ENCODE peak calls at places on chromosome 10, in nine cellular contexts. Q is AG04449, E is astrocyte of the spinal cord, M is fibroblast of mammary gland, K is Peyer's patch, V is BJ, O is heart left ventricle, W is endodermal cell, F is fibroblast of pulmonary artery. L is an unnamed sample.

GRCh38 chr10:101250136-101250535 is 20.9 kb upstream of the LBX1 start:
- DNase-seq in Q (no peak), E (no peak), M (no peak), K (no peak), V (no peak), O (no peak), W (no peak), F (no peak), L (no peak)

GRCh38 chr10:122249991-122250750 is 20.9 kb upstream of the BTBD16 start:
- DNase-seq in Q (no peak), E (no peak), M (no peak), K (no peak), V (no peak), O (peak), W (no peak), F (no peak), L (no peak)

GRCh38 chr10:21183025-21183424 is 285.9 kb upstream of the NEBL start:
- DNase-seq in Q (no peak), E (no peak), M (peak), K (no peak), V (no peak), O (no peak), W (no peak), F (no peak), L (no peak)

GRCh38 chr10:47332946-47333345 is 10.7 kb downstream of the GDF2 start:
- DNase-seq in Q (peak), E (no peak), M (no peak), K (no peak), V (no peak), O (no peak), W (no peak), F (no peak), L (no peak)

GRCh38 chr10:95408148-95408930 is 117.5 kb upstream of the PDLIM1 start:
- DNase-seq in Q (no peak), E (no peak), M (peak), K (no peak), V (no peak), O (no peak), W (no peak), F (no peak), L (no peak)

GRCh38 chr10:78507761-78508160 is 474.1 kb downstream of the RPS24 start:
- DNase-seq in Q (no peak), E (no peak), M (no peak), K (no peak), V (no peak), O (no peak), W (no peak), F (no peak), L (no peak)

GRCh38 chr10:2048337-2048973 is 311.1 kb upstream of the ADARB2 start:
- DNase-seq in Q (no peak), E (no peak), M (no peak), K (no peak), V (no peak), O (no peak), W (no peak), F (no peak), L (no peak)

GRCh38 chr10:6592080-6592479 is 12.0 kb upstream of the PRKCQ start:
- DNase-seq in Q (no peak), E (no peak), M (no peak), K (no peak), V (no peak), O (no peak), W (no peak), F (no peak), L (no peak)

GRCh38 chr10:132619927-132620326 is 82.3 kb downstream of the INPP5A start:
- DNase-seq in Q (no peak), E (no peak), M (no peak), K (no peak), V (no peak), O (peak), W (no peak), F (no peak), L (no peak)

GRCh38 chr10:29473411-29474100 is 161.2 kb downstream of the SVIL start:
- DNase-seq in Q (no peak), E (peak), M (no peak), K (no peak), V (no peak), O (peak), W (no peak), F (no peak), L (no peak)

GRCh38 chr10:128047337-128047736 is 78.9 kb downstream of the MKI67 start:
- DNase-seq in Q (no peak), E (no peak), M (no peak), K (peak), V (no peak), O (peak), W (peak), F (peak), L (peak)

GRCh38 chr10:3054816-3055202 is 12.5 kb upstream of the PFKP start:
- DNase-seq in Q (no peak), E (no peak), M (no peak), K (no peak), V (no peak), O (no peak), W (no peak), F (peak), L (no peak)

GRCh38 chr10:84375011-84375410 is 46.6 kb downstream of the CCSER2 start:
- DNase-seq in Q (peak), E (peak), M (peak), K (no peak), V (peak), O (no peak), W (peak), F (peak), L (peak)

GRCh38 chr10:98517672-98518071 is 70.9 kb upstream of the HPS1 start:
- DNase-seq in Q (no peak), E (no peak), M (no peak), K (no peak), V (no peak), O (no peak), W (no peak), F (no peak), L (no peak)

GRCh38 chr10:13036841-13037240 is 35.3 kb upstream of the CCDC3 start:
- DNase-seq in Q (no peak), E (no peak), M (no peak), K (no peak), V (no peak), O (no peak), W (no peak), F (no peak), L (no peak)

DNA sequence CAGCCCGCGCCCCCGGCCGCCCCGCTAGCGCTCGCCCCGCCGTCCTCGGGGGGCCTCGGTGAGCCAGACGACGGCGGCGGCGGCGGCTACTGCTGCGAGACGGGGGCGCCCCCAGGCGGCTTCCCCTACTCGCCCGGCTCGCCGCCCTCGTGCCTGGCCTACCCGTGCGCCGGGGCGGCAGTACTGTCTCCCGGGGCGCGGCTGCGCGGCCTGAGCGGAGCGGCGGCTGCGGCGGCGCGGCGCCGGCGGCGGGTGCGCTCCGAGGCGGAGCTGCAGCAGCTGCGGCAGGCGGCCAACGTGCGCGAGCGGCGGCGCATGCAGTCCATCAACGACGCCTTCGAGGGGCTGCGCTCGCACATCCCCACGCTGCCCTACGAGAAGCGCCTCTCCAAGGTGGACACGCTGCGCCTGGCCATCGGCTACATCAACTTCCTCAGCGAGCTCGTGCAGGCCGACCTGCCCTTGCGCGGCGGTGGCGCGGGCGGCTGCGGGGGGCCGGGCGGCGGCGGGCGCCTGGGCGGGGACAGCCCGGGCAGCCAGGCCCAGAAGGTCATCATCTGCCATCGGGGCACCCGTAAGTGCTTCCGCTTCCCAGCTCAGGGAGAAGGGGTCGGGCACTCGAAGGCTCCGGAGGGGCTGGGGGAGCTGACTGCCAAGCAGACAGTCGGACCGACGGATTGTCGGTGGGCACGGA is 776 bp downstream of the PTF1A start:
- DNase-seq in Q (no peak), E (no peak), M (no peak), K (no peak), V (no peak), O (no peak), W (peak), F (no peak), L (no peak)
- H3K4me3 ChIP-seq in Q (no peak), E (no peak), M (no peak), K (no peak), V (no peak), O (peak), W (no peak), F (no peak), L (no peak)

GRCh38 chr10:110883924-110884323 is 12.2 kb downstream of the PDCD4 start:
- DNase-seq in Q (no peak), E (peak), M (no peak), K (no peak), V (no peak), O (no peak), W (no peak), F (no peak), L (no peak)
- H3K4me3 ChIP-seq in Q (no peak), E (peak), M (no peak), K (no peak), V (no peak), O (no peak), W (no peak), F (no peak), L (no peak)

GRCh38 chr10:49532461-49532860 is 6.5 kb downstream of the ERCC6 start:
- DNase-seq in Q (no peak), E (no peak), M (no peak), K (no peak), V (no peak), O (no peak), W (no peak), F (no peak), L (no peak)

GRCh38 chr10:49539320-49539885 is 482 bp upstream of the ERCC6 start:
- DNase-seq in Q (no peak), E (peak), M (peak), K (peak), V (no peak), O (peak), W (peak), F (peak), L (peak)

GRCh38 chr10:49538381-49539319 is at the start of gene ERCC6:
- DNase-seq in Q (peak), E (peak), M (peak), K (peak), V (peak), O (peak), W (peak), F (peak), L (peak)

GRCh38 chr10:49528977-49529506 is 9.9 kb downstream of the ERCC6 start:
- DNase-seq in Q (no peak), E (no peak), M (no peak), K (no peak), V (no peak), O (no peak), W (no peak), F (no peak), L (no peak)

DNA sequence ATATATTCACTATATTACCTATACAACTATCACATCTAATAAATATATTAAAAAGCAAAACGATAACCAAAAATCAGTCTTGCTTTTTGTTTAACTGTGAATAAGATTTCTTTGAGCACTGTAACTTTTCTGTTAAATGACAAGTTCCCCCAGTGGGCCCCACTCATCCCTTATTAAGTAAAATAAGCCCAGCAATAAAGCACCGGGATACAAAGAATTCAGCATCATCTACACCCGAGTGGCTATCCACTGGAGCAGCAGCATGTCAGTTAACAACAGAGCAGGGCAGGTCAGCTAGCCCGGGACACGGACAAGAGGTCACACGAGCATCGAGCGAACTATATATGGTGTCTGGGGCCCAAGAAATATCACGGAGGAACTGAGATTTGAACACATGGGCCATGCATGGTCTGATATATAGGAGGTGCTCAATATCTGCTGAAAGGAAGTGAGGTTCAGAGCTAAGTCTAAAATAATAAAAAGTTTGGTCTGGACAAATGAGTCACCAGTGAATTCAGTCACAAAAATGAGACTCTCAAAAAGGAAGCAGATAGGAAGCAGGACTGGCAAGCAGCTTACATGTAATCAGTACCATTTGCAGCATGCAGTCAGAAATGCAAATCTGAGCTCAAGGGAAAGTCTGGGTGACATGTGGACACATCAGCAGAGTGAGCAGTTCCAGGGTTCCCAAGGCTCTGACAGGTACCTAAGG is 4.1 kb downstream of the ERCC6 start:
- DNase-seq in Q (no peak), E (peak), M (peak), K (no peak), V (peak), O (no peak), W (no peak), F (peak), L (no peak)
- H3K4me3 ChIP-seq in Q (no peak), E (no peak), M (no peak), K (no peak), V (no peak), O (no peak), W (no peak), F (peak), L (no peak)

GRCh38 chr10:35447693-35448407 is 111.5 kb downstream of the CCNY start:
- DNase-seq in Q (no peak), E (peak), M (peak), K (no peak), V (no peak), O (no peak), W (peak), F (peak), L (no peak)
- H3K4me3 ChIP-seq in Q (no peak), E (no peak), M (no peak), K (no peak), V (no peak), O (no peak), W (no peak), F (peak), L (no peak)

DNA sequence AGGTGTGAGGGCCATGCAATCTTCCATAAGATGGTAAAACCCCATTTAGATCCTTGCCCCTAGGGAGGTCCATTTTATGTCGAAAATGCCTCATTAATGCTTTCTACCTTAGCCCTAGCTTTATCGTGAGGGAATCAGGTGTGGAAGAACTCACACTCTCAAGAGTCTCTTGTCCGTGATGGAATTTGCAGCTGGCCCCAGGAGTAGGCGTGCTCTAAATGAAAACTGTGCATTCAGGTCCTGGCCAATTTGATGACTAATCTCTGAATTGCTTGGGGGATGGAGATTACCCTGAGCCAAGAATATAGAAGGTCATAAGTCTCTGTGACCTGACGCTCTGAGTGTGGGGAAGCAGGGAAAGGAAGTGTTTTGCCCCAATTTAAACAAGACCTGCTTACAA is 6.6 kb downstream of the C10orf90 start:
- DNase-seq in Q (no peak), E (peak), M (peak), K (no peak), V (no peak), O (peak), W (no peak), F (peak), L (no peak)
- H3K4me3 ChIP-seq in Q (no peak), E (no peak), M (no peak), K (no peak), V (no peak), O (no peak), W (no peak), F (no peak), L (no peak)

DNA sequence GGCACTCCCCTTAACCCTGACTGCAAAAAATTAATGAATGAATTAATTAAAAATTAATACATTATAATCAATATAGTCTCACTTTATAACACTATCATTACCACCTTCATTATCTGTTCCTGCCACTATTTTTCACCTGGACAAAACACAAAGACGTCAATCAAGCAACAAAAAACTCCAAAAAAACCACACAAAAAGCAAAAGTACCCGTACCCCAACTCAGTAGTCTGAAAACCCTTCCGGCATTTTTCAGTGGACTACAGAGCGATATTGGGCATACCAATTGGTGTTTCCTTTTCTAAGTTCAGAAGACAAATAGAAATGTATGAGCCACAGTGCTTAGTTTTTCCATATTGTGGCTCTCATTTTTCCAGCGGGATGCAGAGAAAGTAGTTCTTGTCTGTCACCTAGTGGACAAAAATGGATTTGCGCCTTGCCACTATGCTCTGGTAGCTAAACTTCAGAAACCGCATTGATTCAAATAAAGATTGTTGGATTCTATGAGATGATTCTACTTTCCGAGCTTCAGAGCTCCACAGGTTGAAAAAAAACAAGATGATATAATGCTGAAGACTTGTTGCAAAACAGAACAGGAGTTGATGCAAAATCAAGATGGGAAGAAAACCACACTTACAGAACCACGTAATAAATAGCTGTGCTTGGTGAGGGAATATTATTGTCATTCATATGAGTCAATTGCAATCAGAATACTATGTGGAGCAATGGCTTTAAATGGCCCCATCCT is 50.6 kb upstream of the ITGB1 start:
- DNase-seq in Q (peak), E (peak), M (peak), K (peak), V (no peak), O (peak), W (peak), F (peak), L (peak)
- H3K4me3 ChIP-seq in Q (no peak), E (no peak), M (no peak), K (no peak), V (no peak), O (no peak), W (no peak), F (no peak), L (no peak)